ENCODE peak calls at places on chromosomes 4 and X, in eight cellular contexts. A, O, Z, R, E, D, T and J are unnamed samples.

GRCh38 chr4:19969492-19969891 is 282.2 kb upstream of the SLIT2 start:
- DNase-seq in E (no peak), A (no peak), R (no peak), Z (no peak), D (no peak), O (no peak), T (no peak), J (no peak)

GRCh38 chr4:107718351-107718965 is 1.6 kb downstream of the PAPSS1 start:
- DNase-seq in T (no peak), Z (no peak), R (no peak), A (no peak), O (no peak), E (peak; percentile 19), D (peak; percentile 76), J (no peak)

GRCh38 chr4:159941076-159941475 is 838.2 kb downstream of the RAPGEF2 start:
- DNase-seq in R (no peak), O (no peak), T (no peak), A (no peak), D (no peak), E (no peak), Z (no peak), J (no peak)

GRCh38 chr4:970854-971520 is 2.4 kb downstream of the DGKQ start:
- DNase-seq in A (no peak), D (no peak), O (no peak), T (no peak), E (no peak), Z (no peak), R (no peak), J (no peak)

GRCh38 chr4:122412547-122412946 is 33.7 kb downstream of the ADAD1 start:
- DNase-seq in T (no peak), Z (peak; percentile 16), O (no peak), R (no peak), E (peak; percentile 40), D (no peak), A (no peak), J (no peak)

GRCh38 chr4:118680808-118681207 is 4.4 kb upstream of the METTL14 start:
- DNase-seq in D (no peak), Z (no peak), T (no peak), O (no peak), A (no peak), E (no peak), R (no peak), J (no peak)

GRCh38 chr4:69731826-69732225 is 28.6 kb downstream of the SULT1B1 start:
- DNase-seq in D (no peak), O (no peak), A (no peak), Z (no peak), T (no peak), E (no peak), R (no peak), J (no peak)

GRCh38 chrX:29318051-29318450 is 730.8 kb downstream of the IL1RAPL1 start:
- DNase-seq in R (no peak), E (no peak), A (no peak), Z (peak; percentile 38), T (no peak), D (no peak), O (no peak), J (peak; percentile 76)

GRCh38 chr4:74501579-74501978 is 56.6 kb downstream of the AREG start:
- DNase-seq in D (peak; percentile 81), T (no peak), Z (peak; percentile 95), R (no peak), E (peak; percentile 88), A (peak; percentile 75), O (peak; percentile 77), J (peak; percentile 11)

GRCh38 chrX:47218920-47219815 is 687 bp downstream of the CDK16 start:
- DNase-seq in A (no peak), O (no peak), Z (no peak), E (no peak), R (peak; percentile 37), T (peak; percentile 69), D (no peak), J (peak; percentile 5)

GRCh38 chrX:104193485-104193884 is 27.2 kb downstream of the FAM199X start:
- DNase-seq in A (no peak), O (no peak), E (peak; percentile 41), D (peak; percentile 41), T (no peak), Z (peak; percentile 11), R (no peak), J (no peak)

GRCh38 chrX:134144231-134144630 is 92.8 kb upstream of the CCDC160 start:
- DNase-seq in O (no peak), Z (peak; percentile 1), A (no peak), E (peak; percentile 23), T (no peak), D (peak; percentile 1), R (no peak), J (peak; percentile 4)

GRCh38 chr4:180217070-180217469 is 2026.1 kb upstream of the TENM3 start:
- DNase-seq in Z (no peak), O (no peak), A (no peak), R (no peak), E (no peak), T (no peak), D (no peak), J (no peak)

GRCh38 chrX:84108589-84108988 is 79.4 kb downstream of the RPS6KA6 start:
- DNase-seq in E (no peak), R (no peak), O (no peak), A (no peak), D (no peak), T (no peak), Z (no peak), J (no peak)

GRCh38 chr4:54543088-54543795 is 114.5 kb upstream of the KIT start:
- DNase-seq in O (peak; percentile 88), T (no peak), E (peak; percentile 87), A (no peak), R (no peak), D (peak; percentile 83), Z (peak; percentile 94), J (no peak)

GRCh38 chrX:9352683-9353430 is 112.0 kb upstream of the TBL1X start:
- DNase-seq in Z (peak; percentile 75), A (no peak), R (no peak), E (peak; percentile 53), O (peak; percentile 32), D (no peak), T (no peak), J (no peak)

GRCh38 chrX:119455264-119455663 is 13.0 kb upstream of the SLC25A5 start:
- DNase-seq in Z (peak; percentile 69), R (no peak), E (peak; percentile 29), T (no peak), A (no peak), D (peak; percentile 35), O (no peak), J (no peak)

GRCh38 chrX:63400340-63400739 is 49.2 kb upstream of the SPIN4 start:
- DNase-seq in Z (no peak), R (no peak), O (no peak), D (no peak), E (no peak), T (no peak), A (no peak), J (no peak)

GRCh38 chr4:42401171-42401570 is 3.9 kb downstream of the SHISA3 start:
- DNase-seq in D (no peak), R (no peak), Z (no peak), E (no peak), T (no peak), O (no peak), A (no peak), J (peak; percentile 16)

GRCh38 chr4:183398298-183399129 is 45.9 kb upstream of the CDKN2AIP start:
- DNase-seq in Z (peak; percentile 69), R (no peak), O (peak; percentile 62), A (peak; percentile 37), D (peak; percentile 59), E (peak; percentile 73), T (peak; percentile 82), J (peak; percentile 79)

GRCh38 chr4:7328913-7329638 is 105.7 kb downstream of the PSAPL1 start:
- DNase-seq in O (peak; percentile 77), E (peak; percentile 61), R (peak; percentile 40), D (peak; percentile 35), T (peak; percentile 45), A (peak; percentile 8), Z (peak; percentile 57), J (peak; percentile 6)

GRCh38 chr4:931194-931959 is 739 bp downstream of the GAK start:
- DNase-seq in Z (peak; percentile 84), T (no peak), D (peak; percentile 38), E (peak; percentile 97), R (no peak), O (peak; percentile 21), A (no peak), J (peak; percentile 34)

GRCh38 chrX:152895724-152896420 is 2.0 kb upstream of the ZNF185 start:
- DNase-seq in Z (no peak), D (peak; percentile 77), E (no peak), A (no peak), O (no peak), T (peak; percentile 45), R (peak; percentile 68), J (peak; percentile 1)

GRCh38 chr4:4492161-4492847 is 49.5 kb downstream of the STX18 start:
- DNase-seq in Z (peak; percentile 77), O (peak; percentile 34), A (no peak), E (peak; percentile 63), T (no peak), D (no peak), R (no peak), J (peak; percentile 86)
- H3K4me3 ChIP-seq in Z (peak overlapping the region; percentile 42), O (no peak overlapping the region), A (peak overlapping the region; percentile 28), E (no peak overlapping the region), T (no peak overlapping the region), D (no peak overlapping the region), R (no peak overlapping the region), J (no peak overlapping the region)

GRCh38 chr4:33054656-33055055 is 2334.5 kb downstream of the PCDH7 start:
- DNase-seq in R (no peak), O (no peak), D (no peak), E (no peak), T (no peak), Z (no peak), A (no peak), J (no peak)

GRCh38 chr4:33054161-33054560 is 2334.0 kb downstream of the PCDH7 start:
- DNase-seq in D (no peak), O (no peak), Z (no peak), R (no peak), E (no peak), A (no peak), T (no peak), J (no peak)

DNA sequence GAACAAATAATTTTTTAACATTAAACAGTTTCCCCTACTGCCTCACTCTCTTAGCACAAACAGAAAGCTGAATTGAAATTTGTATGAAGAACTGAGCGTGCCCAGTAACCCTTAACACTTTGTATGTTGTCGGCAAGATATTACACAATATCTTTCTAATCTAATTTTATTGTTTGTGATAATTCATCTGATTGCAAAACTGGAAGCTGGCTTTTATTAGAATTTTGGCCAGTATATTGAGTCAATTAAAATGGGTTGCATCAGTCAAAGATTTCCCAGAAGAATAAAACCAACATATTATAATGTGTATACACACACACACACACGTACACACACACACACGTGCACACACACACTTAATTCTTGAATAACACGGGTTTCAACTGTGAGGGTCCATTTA is 2332.1 kb downstream of the PCDH7 start:
- DNase-seq in A (no peak), E (no peak), T (no peak), Z (no peak), R (no peak), O (no peak), D (no peak), J (no peak)
- H3K4me3 ChIP-seq in A (no peak overlapping the region), E (no peak overlapping the region), T (no peak overlapping the region), Z (no peak overlapping the region), R (no peak overlapping the region), O (no peak overlapping the region), D (no peak overlapping the region), J (no peak overlapping the region)

GRCh38 chr4:98930311-98930865 is 1.5 kb upstream of the EIF4E start:
- DNase-seq in Z (no peak), R (no peak), E (peak; percentile 61), A (no peak), D (no peak), T (no peak), O (no peak), J (no peak)
- H3K4me3 ChIP-seq in Z (peak overlapping the region; percentile 4), R (peak overlapping the region; percentile 89), E (no peak overlapping the region), A (peak overlapping the region; percentile 97), D (peak overlapping the region; percentile 65), T (peak overlapping the region; percentile 94), O (no peak overlapping the region), J (peak overlapping the region; percentile 74)

GRCh38 chrX:110244951-110245480 is 72.9 kb downstream of the AMMECR1 start:
- DNase-seq in Z (peak; percentile 4), R (no peak), D (no peak), E (no peak), A (no peak), O (no peak), T (no peak), J (no peak)
- H3K4me3 ChIP-seq in Z (no peak overlapping the region), R (no peak overlapping the region), D (no peak overlapping the region), E (no peak overlapping the region), A (no peak overlapping the region), O (no peak overlapping the region), T (no peak overlapping the region), J (no peak overlapping the region)